ENCODE peak calls at places on chromosomes 6 and 20, in ten cellular contexts. P is smooth muscle cell of the brain vasculature; Q is mammary epithelial cell; J is EL; E is NT2/D1; D is NCI-H1694 treated with DMSO at 0.1 percent for 48 hours; X is naive thymus-derived CD4-positive, alpha-beta T cell; L is fibroblast of mammary gland; H is WTC11; S is GM10248. R is an unnamed sample.

GRCh38 chr6:69705954-69706353 is 90.9 kb downstream of the LMBRD1 start:
- DNase-seq in P (no peak), Q (no peak), J (no peak), E (no peak), D (no peak), X (no peak), L (no peak), H (no peak), S (no peak), R (no peak)

GRCh38 chr6:131175559-131175958 is 40.3 kb downstream of the AKAP7 start:
- DNase-seq in P (no peak), Q (no peak), J (peak; percentile 21), E (no peak), D (no peak), X (no peak), L (no peak), H (no peak), S (no peak), R (no peak)

GRCh38 chr6:158911746-158912158 is 88.2 kb downstream of the RSPH3 start:
- DNase-seq in P (no peak), Q (peak; percentile 31), J (no peak), E (no peak), D (no peak), X (peak; percentile 10), L (no peak), H (no peak), S (no peak), R (no peak)

GRCh38 chr6:154161689-154162088 is 122.6 kb downstream of the OPRM1 start:
- DNase-seq in P (no peak), Q (no peak), J (no peak), E (no peak), D (no peak), X (no peak), L (no peak), H (no peak), S (peak; percentile 49), R (no peak)

GRCh38 chr6:157823523-157824370 is 701 bp downstream of the SNX9 start:
- DNase-seq in P (no peak), Q (peak; percentile 85), J (peak; percentile 58), E (no peak), D (peak; percentile 24), X (peak; percentile 87), L (peak; percentile 86), H (peak; percentile 26), S (peak; percentile 67), R (no peak)

GRCh38 chr6:71510057-71510713 is 221.6 kb downstream of the OGFRL1 start:
- DNase-seq in P (peak; percentile 77), Q (peak; percentile 58), J (peak; percentile 78), E (peak; percentile 9), D (peak; percentile 27), X (no peak), L (peak; percentile 77), H (peak; percentile 51), S (peak; percentile 19), R (peak; percentile 25)

GRCh38 chr6:136014454-136015421 is 163.2 kb downstream of the PDE7B start:
- DNase-seq in P (peak; percentile 98), Q (no peak), J (peak; percentile 99), E (no peak), D (no peak), X (no peak), L (peak; percentile 100), H (no peak), S (no peak), R (no peak)

GRCh38 chr20:57022306-57022705 is 244.1 kb downstream of the BMP7 start:
- DNase-seq in P (no peak), Q (no peak), J (no peak), E (peak; percentile 88), D (no peak), X (no peak), L (no peak), H (peak; percentile 74), S (no peak), R (peak; percentile 68)

GRCh38 chr6:117910549-117910948 is 3.5 kb downstream of the SLC35F1 start:
- DNase-seq in P (no peak), Q (no peak), J (no peak), E (no peak), D (no peak), X (no peak), L (no peak), H (no peak), S (no peak), R (no peak)

GRCh38 chr6:2535492-2535891 is 215.2 kb downstream of the MYLK4 start:
- DNase-seq in P (no peak), Q (no peak), J (no peak), E (no peak), D (no peak), X (no peak), L (no peak), H (no peak), S (no peak), R (no peak)

GRCh38 chr6:31651602-31652191 is 764 bp downstream of the BAG6 start:
- DNase-seq in P (no peak), Q (peak; percentile 76), J (peak; percentile 85), E (peak; percentile 55), D (peak; percentile 46), X (no peak), L (peak; percentile 82), H (peak; percentile 67), S (peak; percentile 67), R (no peak)

GRCh38 chr6:25041676-25042598 is 106.2 kb upstream of the RIPOR2 start:
- DNase-seq in P (no peak), Q (no peak), J (no peak), E (no peak), D (no peak), X (peak; percentile 45), L (no peak), H (no peak), S (peak; percentile 28), R (no peak)

GRCh38 chr20:63029358-63030121 is 22.8 kb upstream of the BHLHE23 start:
- DNase-seq in P (no peak), Q (no peak), J (no peak), E (no peak), D (no peak), X (no peak), L (no peak), H (no peak), S (no peak), R (no peak)

GRCh38 chr6:5782783-5783567 is 223.8 kb downstream of the NRN1 start:
- DNase-seq in P (no peak), Q (no peak), J (no peak), E (no peak), D (peak; percentile 82), X (no peak), L (no peak), H (no peak), S (no peak), R (no peak)

GRCh38 chr6:40599580-40599979 is 12.4 kb upstream of the LRFN2 start:
- DNase-seq in P (no peak), Q (peak; percentile 17), J (no peak), E (no peak), D (no peak), X (no peak), L (no peak), H (no peak), S (no peak), R (no peak)

GRCh38 chr6:108732101-108732870 is 115.9 kb upstream of the ARMC2 start:
- DNase-seq in P (no peak), Q (peak; percentile 89), J (peak; percentile 82), E (peak; percentile 8), D (no peak), X (no peak), L (peak; percentile 74), H (no peak), S (no peak), R (no peak)

GRCh38 chr6:26489926-26490575 is 10.1 kb upstream of the BTN1A1 start:
- DNase-seq in P (no peak), Q (no peak), J (no peak), E (no peak), D (no peak), X (no peak), L (no peak), H (no peak), S (no peak), R (no peak)

GRCh38 chr6:135871296-135871695 is 19.8 kb downstream of the PDE7B start:
- DNase-seq in P (no peak), Q (no peak), J (peak; percentile 72), E (no peak), D (no peak), X (no peak), L (peak; percentile 69), H (no peak), S (no peak), R (no peak)

GRCh38 chr6:105459049-105459448 is 56.2 kb upstream of the PREP start:
- DNase-seq in P (no peak), Q (peak; percentile 65), J (peak; percentile 42), E (no peak), D (no peak), X (no peak), L (no peak), H (no peak), S (peak; percentile 43), R (no peak)

GRCh38 chr20:40945754-40946451 is 82.7 kb upstream of the TOP1 start:
- DNase-seq in P (no peak), Q (no peak), J (peak; percentile 40), E (peak; percentile 86), D (peak; percentile 58), X (no peak), L (peak; percentile 55), H (peak; percentile 73), S (peak; percentile 57), R (peak; percentile 64)

GRCh38 chr20:36399969-36400545 is 93.9 kb downstream of the DLGAP4 start:
- DNase-seq in P (no peak), Q (no peak), J (no peak), E (no peak), D (no peak), X (no peak), L (no peak), H (no peak), S (no peak), R (no peak)

GRCh38 chr20:48734104-48734749 is 93.6 kb downstream of the PREX1 start:
- DNase-seq in P (no peak), Q (no peak), J (peak; percentile 17), E (no peak), D (no peak), X (no peak), L (no peak), H (no peak), S (no peak), R (no peak)

GRCh38 chr6:31529329-31530150 is 778 bp downstream of the MCCD1 start:
- DNase-seq in P (no peak), Q (no peak), J (no peak), E (no peak), D (no peak), X (no peak), L (no peak), H (no peak), S (no peak), R (no peak)

GRCh38 chr20:39263076-39263475 is 300.9 kb downstream of the DHX35 start:
- DNase-seq in P (no peak), Q (no peak), J (no peak), E (no peak), D (no peak), X (no peak), L (peak; percentile 47), H (no peak), S (no peak), R (no peak)

GRCh38 chr20:54148947-54149764 is 24.6 kb downstream of the CYP24A1 start:
- DNase-seq in P (no peak), Q (peak; percentile 27), J (no peak), E (no peak), D (no peak), X (no peak), L (no peak), H (no peak), S (no peak), R (no peak)

GRCh38 chr6:157751547-157752200 is 71.4 kb upstream of the SNX9 start:
- DNase-seq in P (no peak), Q (no peak), J (no peak), E (no peak), D (no peak), X (no peak), L (no peak), H (no peak), S (no peak), R (no peak)

GRCh38 chr20:35274172-35275092 is 3.5 kb downstream of the MMP24OS start:
- DNase-seq in P (no peak), Q (no peak), J (no peak), E (no peak), D (no peak), X (no peak), L (no peak), H (no peak), S (no peak), R (no peak)

GRCh38 chr6:141394125-141394536 is 738.6 kb upstream of the GJE1 start:
- DNase-seq in P (no peak), Q (no peak), J (no peak), E (no peak), D (no peak), X (no peak), L (no peak), H (no peak), S (no peak), R (no peak)

R was measured in iPS DF 6.9.